ENCODE peak calls at places on chromosomes 3 and 15, in seven cellular contexts. X, G, Z, U, V, R and H are unnamed samples. For H3K4me1, the result is how much of the 10 kb centered on the place peaks cover.

GRCh38 chr15:52745326-52746161 is 44.6 kb downstream of the ONECUT1 start:
- DNase-seq in U (no peak), V (no peak), X (no peak), G (no peak), R (no peak), Z (no peak), H (peak)

GRCh38 chr15:63539517-63539916 is 35.1 kb downstream of the USP3 start:
- DNase-seq in V (no peak), G (no peak), U (no peak), R (no peak), Z (peak), X (no peak), H (no peak)

GRCh38 chr15:97652041-97652440 is 308.5 kb upstream of the ARRDC4 start:
- DNase-seq in R (no peak), V (no peak), Z (no peak), G (no peak), X (no peak), U (no peak), H (no peak)

GRCh38 chr3:30437172-30437571 is 169.2 kb upstream of the TGFBR2 start:
- DNase-seq in U (no peak), Z (peak), X (no peak), G (no peak), V (no peak), R (no peak), H (no peak)

GRCh38 chr3:116056280-116056679 is 389.0 kb downstream of the LSAMP start:
- DNase-seq in U (no peak), V (no peak), R (no peak), Z (no peak), X (no peak), G (no peak), H (no peak)

GRCh38 chr15:59443341-59444081 is 5.5 kb downstream of the FAM81A start:
- DNase-seq in G (no peak), Z (no peak), U (no peak), V (no peak), X (no peak), R (no peak), H (no peak)

GRCh38 chr15:77568014-77568959 is 64.4 kb downstream of the LINGO1 start:
- DNase-seq in R (no peak), V (no peak), G (no peak), Z (no peak), X (no peak), U (no peak), H (no peak)

GRCh38 chr15:49830411-49830810 is 209.6 kb downstream of the DTWD1 start:
- DNase-seq in R (no peak), G (no peak), U (no peak), X (no peak), Z (no peak), V (no peak), H (no peak)

GRCh38 chr15:79635897-79636596 is 203.9 kb downstream of the MINAR1 start:
- DNase-seq in R (no peak), V (no peak), X (no peak), G (peak), U (no peak), Z (no peak), H (no peak)

GRCh38 chr3:36874351-36874874 is 70.4 kb downstream of the TRANK1 start:
- DNase-seq in R (no peak), Z (no peak), U (no peak), V (no peak), G (no peak), X (no peak), H (no peak)

GRCh38 chr3:101017048-101017447 is 23.8 kb upstream of the ABI3BP start:
- DNase-seq in U (no peak), R (no peak), V (no peak), Z (no peak), G (no peak), X (no peak), H (no peak)

GRCh38 chr15:57298843-57299550 is 77.3 kb upstream of the CGNL1 start:
- DNase-seq in Z (no peak), R (no peak), X (no peak), V (no peak), G (no peak), U (no peak), H (no peak)

GRCh38 chr3:89114841-89115223 is 7.4 kb downstream of the EPHA3 start:
- DNase-seq in Z (no peak), R (no peak), U (no peak), G (no peak), V (no peak), X (no peak), H (no peak)

GRCh38 chr3:174206607-174207192 is 652.4 kb upstream of the NAALADL2 start:
- DNase-seq in X (no peak), V (no peak), U (no peak), G (no peak), Z (no peak), R (no peak), H (no peak)

GRCh38 chr3:56806407-56806806 is 4.7 kb upstream of the ARHGEF3 start:
- DNase-seq in Z (no peak), X (no peak), R (no peak), U (no peak), G (no peak), V (no peak), H (no peak)

GRCh38 chr3:125148836-125149235 is 63.7 kb downstream of the SLC12A8 start:
- DNase-seq in U (no peak), V (peak), G (no peak), R (no peak), X (peak), Z (no peak), H (no peak)

GRCh38 chr3:125146601-125147490 is 65.7 kb downstream of the SLC12A8 start:
- DNase-seq in V (peak), Z (no peak), U (no peak), G (no peak), X (peak), R (no peak), H (no peak)

GRCh38 chr3:125145751-125146475 is 66.6 kb downstream of the SLC12A8 start:
- DNase-seq in U (no peak), X (no peak), Z (no peak), G (no peak), R (no peak), V (no peak), H (no peak)

GRCh38 chr3:125148016-125148812 is 64.3 kb downstream of the SLC12A8 start:
- DNase-seq in R (no peak), G (no peak), U (no peak), X (no peak), Z (no peak), V (no peak), H (no peak)

GRCh38 chr3:125147491-125147820 is 65.1 kb downstream of the SLC12A8 start:
- DNase-seq in R (no peak), U (no peak), Z (no peak), X (no peak), G (no peak), V (no peak), H (no peak)
- H3K4me1 ChIP-seq in R (under half), U (under half), Z (under half), X (half or more), G (under half), V (half or more), H (under half)

DNA sequence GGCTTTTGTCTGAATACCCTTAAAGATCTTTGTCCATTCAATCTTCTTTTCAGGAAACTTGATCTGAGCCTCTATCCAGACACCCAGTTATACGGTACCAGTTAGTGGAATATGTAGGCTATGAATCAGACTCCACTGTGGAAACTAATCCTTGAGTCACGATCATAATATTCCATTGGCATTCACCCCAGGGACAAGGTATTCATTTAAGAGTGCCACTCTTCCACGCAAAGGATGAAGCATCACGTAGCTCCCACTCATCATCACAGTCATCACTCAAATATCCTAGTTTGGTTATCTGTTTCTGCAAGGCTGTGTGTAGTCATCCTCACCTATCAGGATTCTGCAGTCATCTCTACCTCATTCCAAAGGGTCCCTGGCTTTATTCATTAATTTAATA is 85.6 kb downstream of the NEDD4 start:
- DNase-seq in G (peak), U (no peak), Z (no peak), V (no peak), R (no peak), X (no peak), H (no peak)
- H3K4me3 ChIP-seq in G (no peak), U (no peak), Z (no peak), V (no peak), R (no peak), X (no peak), H (no peak)

DNA sequence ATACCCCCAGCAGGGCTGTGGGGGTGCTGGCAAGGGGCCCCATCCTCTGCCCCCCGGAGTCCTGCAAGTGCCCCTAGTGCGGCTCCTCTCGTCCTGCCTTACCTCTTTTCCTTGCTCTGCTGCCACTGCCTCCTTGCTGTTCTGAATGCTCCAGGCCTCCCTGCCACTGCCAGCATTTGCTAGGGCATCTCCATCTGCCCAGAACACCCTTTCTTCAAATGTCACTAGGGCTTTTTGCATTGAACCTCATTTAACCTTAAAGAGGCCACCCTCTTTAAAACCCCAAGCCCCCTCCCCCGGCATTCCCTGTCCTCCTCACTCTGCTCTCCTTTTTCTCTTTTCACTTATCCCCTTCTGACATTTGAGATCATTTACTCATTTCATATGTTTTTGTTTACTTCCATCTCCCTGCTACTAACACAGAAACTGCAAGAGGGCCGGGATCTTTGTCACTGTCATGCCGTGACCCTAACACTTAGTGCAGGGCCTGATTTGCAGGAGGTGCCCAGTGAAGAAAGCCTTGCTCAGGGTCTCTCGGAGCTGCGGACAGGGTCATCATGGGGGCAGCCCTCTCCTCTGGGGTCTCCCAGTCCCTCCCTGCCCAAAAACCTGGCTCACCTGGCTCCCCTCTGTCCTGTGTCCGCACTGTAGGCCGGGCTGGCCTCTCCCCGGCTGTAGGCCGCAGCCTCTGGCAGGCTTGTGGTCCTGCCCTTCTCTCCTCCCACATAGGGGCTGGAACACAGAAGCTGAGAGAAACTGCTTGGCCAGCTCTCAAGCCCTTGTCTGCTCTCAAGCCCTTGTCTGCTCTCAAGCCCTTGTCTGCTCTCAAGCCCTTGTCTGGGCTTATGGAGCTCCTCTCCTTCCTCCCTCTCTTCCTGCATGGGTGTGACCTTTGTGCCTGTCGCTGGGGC is at the start of gene ACOX2:
- DNase-seq in X (peak), V (peak), R (no peak), Z (peak), G (no peak), U (no peak), H (no peak)
- H3K27ac ChIP-seq in X (peak), V (peak), R (no peak), Z (peak), G (peak), U (no peak), H (no peak)

GRCh38 chr15:70795311-70795665 is 31.9 kb upstream of the UACA start:
- DNase-seq in U (no peak), R (no peak), G (peak), V (no peak), X (no peak), Z (no peak), H (no peak)
- H3K4me1 ChIP-seq in U (under half), R (under half), G (half or more), V (under half), X (under half), Z (under half), H (under half)

DNA sequence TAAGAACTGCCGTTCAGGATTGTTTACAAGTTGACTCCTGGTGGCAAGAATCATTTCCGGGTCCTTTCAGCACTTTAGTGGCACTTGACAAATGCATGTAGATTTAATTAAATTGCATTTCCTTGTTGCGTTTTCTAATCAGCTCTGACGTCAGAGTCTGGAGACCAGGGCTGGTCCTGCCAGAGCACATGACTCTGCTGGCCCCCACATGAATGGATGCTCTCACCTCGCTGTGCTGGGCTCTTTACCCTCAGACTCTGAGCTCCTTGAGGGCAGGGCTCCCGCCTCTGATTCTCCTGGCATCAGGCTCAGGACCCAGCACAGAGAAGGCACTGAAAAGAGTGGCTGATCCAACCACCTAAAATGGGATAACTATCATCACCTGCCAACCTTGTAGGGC is 69.4 kb downstream of the FEM1B start:
- DNase-seq in X (no peak), Z (no peak), R (no peak), U (no peak), G (no peak), V (no peak), H (no peak)
- H3K4me3 ChIP-seq in X (no peak), Z (no peak), R (no peak), U (no peak), G (no peak), V (no peak), H (no peak)